ENCODE peak calls at places on chromosome 1, in four cellular contexts. One of them, this sample, is unnamed.

GRCh38 chr1:246435421-246436041 is 71.5 kb downstream of the SMYD3 start:
- DNase-seq in K562: no peak
- DNase-seq in left ventricle myocardium inferior: no peak
- DNase-seq in mammary epithelial cell: no peak
- DNase-seq in this sample: no peak

GRCh38 chr1:203291201-203292096 is 13.9 kb upstream of the BTG2 start:
- DNase-seq in K562: no peak
- DNase-seq in left ventricle myocardium inferior: no peak
- DNase-seq in mammary epithelial cell: no peak
- DNase-seq in this sample: no peak

GRCh38 chr1:232328496-232329102 is 301.3 kb downstream of the SIPA1L2 start:
- DNase-seq in K562: no peak
- DNase-seq in left ventricle myocardium inferior: no peak
- DNase-seq in mammary epithelial cell: no peak
- DNase-seq in this sample: no peak

GRCh38 chr1:160187407-160187806 is 3.0 kb upstream of the CASQ1 start:
- DNase-seq in K562: no peak
- DNase-seq in left ventricle myocardium inferior: no peak
- DNase-seq in mammary epithelial cell: no peak
- DNase-seq in this sample: no peak

GRCh38 chr1:203765029-203765837 is at the start of gene LAX1:
- DNase-seq in K562: peak; percentile 26
- DNase-seq in left ventricle myocardium inferior: no peak
- DNase-seq in mammary epithelial cell: no peak
- DNase-seq in this sample: no peak

GRCh38 chr1:151371340-151371739 is 1.2 kb downstream of the SELENBP1 start:
- DNase-seq in K562: no peak
- DNase-seq in left ventricle myocardium inferior: peak; percentile 66
- DNase-seq in mammary epithelial cell: no peak
- DNase-seq in this sample: no peak

GRCh38 chr1:94884101-94884875 is 42.6 kb downstream of the CNN3 start:
- DNase-seq in K562: no peak
- DNase-seq in left ventricle myocardium inferior: no peak
- DNase-seq in mammary epithelial cell: peak; percentile 43
- DNase-seq in this sample: peak; percentile 93

GRCh38 chr1:87880747-87881133 is 552.1 kb downstream of the LMO4 start:
- DNase-seq in K562: no peak
- DNase-seq in left ventricle myocardium inferior: no peak
- DNase-seq in mammary epithelial cell: no peak
- DNase-seq in this sample: no peak

GRCh38 chr1:19342894-19343616 is 30.9 kb downstream of the SLC66A1 start:
- DNase-seq in K562: no peak
- DNase-seq in left ventricle myocardium inferior: no peak
- DNase-seq in mammary epithelial cell: no peak
- DNase-seq in this sample: no peak

GRCh38 chr1:54081306-54082270 is 28.2 kb downstream of the TCEANC2 start:
- DNase-seq in K562: peak; percentile 89
- DNase-seq in left ventricle myocardium inferior: peak; percentile 36
- DNase-seq in mammary epithelial cell: peak; percentile 72
- DNase-seq in this sample: peak; percentile 52

GRCh38 chr1:71046891-71047634 is 553 bp downstream of the PTGER3 start:
- DNase-seq in K562: peak; percentile 55
- DNase-seq in left ventricle myocardium inferior: no peak
- DNase-seq in mammary epithelial cell: peak; percentile 20
- DNase-seq in this sample: no peak

GRCh38 chr1:11131816-11132215 is 32.1 kb upstream of the EXOSC10 start:
- DNase-seq in K562: no peak
- DNase-seq in left ventricle myocardium inferior: no peak
- DNase-seq in mammary epithelial cell: no peak
- DNase-seq in this sample: no peak

GRCh38 chr1:14149431-14149830 is 449.1 kb upstream of the KAZN start:
- DNase-seq in K562: peak; percentile 20
- DNase-seq in left ventricle myocardium inferior: no peak
- DNase-seq in mammary epithelial cell: no peak
- DNase-seq in this sample: no peak

GRCh38 chr1:221511797-221512196 is 230.1 kb downstream of the DUSP10 start:
- DNase-seq in K562: peak; percentile 17
- DNase-seq in left ventricle myocardium inferior: no peak
- DNase-seq in mammary epithelial cell: no peak
- DNase-seq in this sample: no peak

GRCh38 chr1:1355376-1355775 is 3.0 kb downstream of the MXRA8 start:
- DNase-seq in K562: no peak
- DNase-seq in left ventricle myocardium inferior: no peak
- DNase-seq in mammary epithelial cell: no peak
- DNase-seq in this sample: no peak

GRCh38 chr1:109917429-109918076 is 6.9 kb downstream of the CSF1 start:
- DNase-seq in K562: no peak
- DNase-seq in left ventricle myocardium inferior: no peak
- DNase-seq in mammary epithelial cell: no peak
- DNase-seq in this sample: no peak

GRCh38 chr1:109914587-109915240 is 4.1 kb downstream of the CSF1 start:
- DNase-seq in K562: no peak
- DNase-seq in left ventricle myocardium inferior: no peak
- DNase-seq in mammary epithelial cell: no peak
- DNase-seq in this sample: peak; percentile 74

GRCh38 chr1:109918671-109919070 is 8.0 kb downstream of the CSF1 start:
- DNase-seq in K562: no peak
- DNase-seq in left ventricle myocardium inferior: no peak
- DNase-seq in mammary epithelial cell: no peak
- DNase-seq in this sample: no peak

GRCh38 chr1:109919271-109919670 is 8.6 kb downstream of the CSF1 start:
- DNase-seq in K562: no peak
- DNase-seq in left ventricle myocardium inferior: no peak
- DNase-seq in mammary epithelial cell: no peak
- DNase-seq in this sample: no peak

GRCh38 chr1:109918077-109918606 is 7.5 kb downstream of the CSF1 start:
- DNase-seq in K562: peak; percentile 95
- DNase-seq in left ventricle myocardium inferior: no peak
- DNase-seq in mammary epithelial cell: no peak
- DNase-seq in this sample: no peak
- H3K4me3 ChIP-seq in K562: no peak overlapping the region
- H3K4me3 ChIP-seq in left ventricle myocardium inferior: no peak overlapping the region
- H3K4me3 ChIP-seq in mammary epithelial cell: no peak overlapping the region
- H3K4me3 ChIP-seq in this sample: no peak overlapping the region

GRCh38 chr1:107196973-107197562 is 56.2 kb downstream of the NTNG1 start:
- DNase-seq in K562: peak; percentile 44
- DNase-seq in left ventricle myocardium inferior: no peak
- DNase-seq in mammary epithelial cell: no peak
- DNase-seq in this sample: peak; percentile 12
- TF ChIP-seq CTCF in K562: peak; percentile 21
- TF ChIP-seq CTCF in left ventricle myocardium inferior: no peak
- TF ChIP-seq CTCF in mammary epithelial cell: peak; percentile 66
- TF ChIP-seq CTCF in this sample: peak; percentile 50

GRCh38 chr1:9180077-9180819 is 51.3 kb upstream of the GPR157 start:
- DNase-seq in K562: no peak
- DNase-seq in left ventricle myocardium inferior: no peak
- DNase-seq in mammary epithelial cell: peak; percentile 60
- DNase-seq in this sample: no peak
- H3K4me3 ChIP-seq in K562: no peak overlapping the region
- H3K4me3 ChIP-seq in left ventricle myocardium inferior: peak overlapping the region; percentile 87
- H3K4me3 ChIP-seq in mammary epithelial cell: peak overlapping the region; percentile 94
- H3K4me3 ChIP-seq in this sample: peak overlapping the region; percentile 100

GRCh38 chr1:243332440-243332839 is 76.6 kb downstream of the SDCCAG8 start:
- DNase-seq in K562: no peak
- DNase-seq in left ventricle myocardium inferior: no peak
- DNase-seq in mammary epithelial cell: no peak
- DNase-seq in this sample: no peak

GRCh38 chr1:243341074-243341473 is 85.2 kb downstream of the SDCCAG8 start:
- DNase-seq in K562: no peak
- DNase-seq in left ventricle myocardium inferior: no peak
- DNase-seq in mammary epithelial cell: no peak
- DNase-seq in this sample: no peak

GRCh38 chr1:243335297-243335696 is 79.5 kb downstream of the SDCCAG8 start:
- DNase-seq in K562: peak; percentile 10
- DNase-seq in left ventricle myocardium inferior: no peak
- DNase-seq in mammary epithelial cell: no peak
- DNase-seq in this sample: no peak

DNA sequence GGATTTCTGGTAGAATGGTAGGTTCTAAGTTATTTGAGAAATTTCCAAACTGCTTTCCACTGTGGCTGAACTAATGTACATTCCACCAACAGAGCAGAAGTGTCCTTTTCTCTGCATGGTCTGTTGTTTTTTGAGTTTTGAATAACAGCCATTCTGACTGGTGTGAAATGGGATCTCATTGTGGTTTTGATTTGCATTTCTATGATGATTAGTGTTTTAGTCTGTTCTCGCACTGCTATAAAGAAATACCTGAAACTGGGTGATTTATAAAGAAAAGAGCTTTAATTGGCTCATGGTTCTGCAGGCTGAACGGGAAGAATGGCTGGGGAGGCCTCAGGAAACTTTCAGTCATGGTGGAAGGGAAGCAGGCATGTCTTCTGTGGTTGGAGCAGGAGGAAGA is 80.3 kb downstream of the SDCCAG8 start:
- DNase-seq in K562: no peak
- DNase-seq in left ventricle myocardium inferior: no peak
- DNase-seq in mammary epithelial cell: no peak
- DNase-seq in this sample: no peak
- TF ChIP-seq CTCF in K562: no peak
- TF ChIP-seq CTCF in left ventricle myocardium inferior: no peak
- TF ChIP-seq CTCF in mammary epithelial cell: no peak
- TF ChIP-seq CTCF in this sample: no peak

DNA sequence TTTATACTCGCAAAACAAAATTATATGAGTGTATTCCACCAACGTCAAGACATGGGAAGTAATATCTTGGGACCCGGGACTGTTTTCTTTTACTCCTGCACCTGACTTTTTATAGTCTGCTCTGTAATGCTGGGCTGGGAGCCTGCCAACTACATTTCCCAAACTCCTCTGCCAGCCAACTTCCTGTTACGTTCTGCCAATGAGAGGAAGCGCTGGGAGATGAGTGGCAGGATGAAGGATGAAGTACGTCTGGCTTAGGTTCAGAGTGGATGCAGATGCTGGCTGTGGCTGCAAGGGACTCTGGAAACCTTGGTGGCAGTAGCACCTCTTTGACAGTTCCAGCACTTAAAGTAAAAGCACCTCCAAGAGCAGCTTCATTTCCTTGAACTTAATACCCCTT is 59.6 kb downstream of the USP24 start:
- DNase-seq in K562: peak; percentile 16
- DNase-seq in left ventricle myocardium inferior: peak; percentile 58
- DNase-seq in mammary epithelial cell: no peak
- DNase-seq in this sample: peak; percentile 17
- H3K4me3 ChIP-seq in K562: no peak overlapping the region
- H3K4me3 ChIP-seq in left ventricle myocardium inferior: no peak overlapping the region
- H3K4me3 ChIP-seq in mammary epithelial cell: no peak overlapping the region
- H3K4me3 ChIP-seq in this sample: no peak overlapping the region

DNA sequence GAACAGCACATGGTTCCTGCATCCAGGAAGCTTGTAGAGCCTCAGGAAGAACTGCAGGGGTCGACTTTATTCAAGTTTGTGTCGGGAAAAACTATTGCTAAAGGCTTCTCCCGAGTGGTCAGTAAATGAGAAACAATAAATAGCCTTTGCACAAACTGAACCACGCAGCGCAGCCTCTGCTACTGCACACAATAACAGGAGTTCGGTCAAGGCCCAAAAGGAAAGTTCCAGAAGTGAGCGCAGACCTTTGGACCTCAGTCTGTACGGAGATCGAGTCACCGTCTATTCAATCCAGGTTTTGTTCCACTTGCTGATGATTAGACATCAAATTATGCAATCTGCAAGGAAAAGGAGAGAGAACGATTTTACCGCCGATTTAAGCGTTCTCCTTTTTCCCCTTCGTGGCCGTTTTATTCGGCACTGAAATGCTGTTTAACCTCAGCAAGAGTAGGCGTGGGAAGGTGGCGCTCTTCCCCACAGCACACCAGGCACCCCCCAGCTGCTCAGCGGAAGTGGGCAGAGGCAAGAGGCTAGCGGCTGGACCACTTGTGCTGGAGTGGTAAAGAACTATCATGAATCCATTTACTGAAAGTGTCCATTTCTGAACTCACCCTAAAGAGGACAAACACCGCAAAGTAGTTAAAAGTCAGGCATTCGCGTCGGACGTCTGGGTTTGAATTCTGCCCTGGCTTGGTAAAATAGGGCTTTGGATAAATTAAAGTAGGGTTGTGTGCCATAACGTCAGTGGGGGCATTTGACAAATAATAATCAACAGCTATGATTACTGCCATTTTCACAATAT is 6.1 kb upstream of the LHX8 start:
- DNase-seq in K562: no peak
- DNase-seq in left ventricle myocardium inferior: no peak
- DNase-seq in mammary epithelial cell: no peak
- DNase-seq in this sample: no peak
- TF ChIP-seq CTCF in K562: no peak
- TF ChIP-seq CTCF in left ventricle myocardium inferior: no peak
- TF ChIP-seq CTCF in mammary epithelial cell: no peak
- TF ChIP-seq CTCF in this sample: peak; percentile 19

GRCh38 chr1:236156512-236157208 is 14.3 kb downstream of the GPR137B start:
- DNase-seq in K562: peak; percentile 20
- DNase-seq in left ventricle myocardium inferior: no peak
- DNase-seq in mammary epithelial cell: no peak
- DNase-seq in this sample: no peak
- H3K4me3 ChIP-seq in K562: no peak overlapping the region
- H3K4me3 ChIP-seq in left ventricle myocardium inferior: no peak overlapping the region
- H3K4me3 ChIP-seq in mammary epithelial cell: no peak overlapping the region
- H3K4me3 ChIP-seq in this sample: no peak overlapping the region